ENCODE peak calls at places on chromosomes 16 and 17, in nine cellular contexts. One of them, this sample, is unnamed.

GRCh38 chr16:22672830-22673210 is 141.1 kb upstream of the HS3ST2 start:
- DNase-seq in fibroblast of the aortic adventitia: no peak
- DNase-seq in T-helper 2 cell: no peak
- DNase-seq in ELR: no peak
- DNase-seq in CD4-positive, alpha-beta memory T cell: no peak
- DNase-seq in GM13977: no peak
- DNase-seq in nephron progenitor cell: no peak
- DNase-seq in T-helper 1 cell: no peak
- DNase-seq in effector CD4-positive, alpha-beta T cell: no peak
- DNase-seq in this sample: no peak

GRCh38 chr16:8872967-8873865 is 4.4 kb upstream of the CARHSP1 start:
- DNase-seq in fibroblast of the aortic adventitia: no peak
- DNase-seq in T-helper 2 cell: no peak
- DNase-seq in ELR: no peak
- DNase-seq in CD4-positive, alpha-beta memory T cell: no peak
- DNase-seq in GM13977: no peak
- DNase-seq in nephron progenitor cell: no peak
- DNase-seq in T-helper 1 cell: no peak
- DNase-seq in effector CD4-positive, alpha-beta T cell: no peak
- DNase-seq in this sample: no peak

GRCh38 chr16:11557811-11558210 is 28.9 kb downstream of the LITAF start:
- DNase-seq in fibroblast of the aortic adventitia: no peak
- DNase-seq in T-helper 2 cell: no peak
- DNase-seq in ELR: no peak
- DNase-seq in CD4-positive, alpha-beta memory T cell: no peak
- DNase-seq in GM13977: no peak
- DNase-seq in nephron progenitor cell: no peak
- DNase-seq in T-helper 1 cell: no peak
- DNase-seq in effector CD4-positive, alpha-beta T cell: no peak
- DNase-seq in this sample: no peak

GRCh38 chr17:689556-690247 is 24.9 kb downstream of the VPS53 start:
- DNase-seq in fibroblast of the aortic adventitia: no peak
- DNase-seq in T-helper 2 cell: no peak
- DNase-seq in ELR: no peak
- DNase-seq in CD4-positive, alpha-beta memory T cell: no peak
- DNase-seq in GM13977: no peak
- DNase-seq in nephron progenitor cell: no peak
- DNase-seq in T-helper 1 cell: no peak
- DNase-seq in effector CD4-positive, alpha-beta T cell: no peak
- DNase-seq in this sample: no peak

GRCh38 chr17:27533874-27534815 is 77.9 kb downstream of the KSR1 start:
- DNase-seq in fibroblast of the aortic adventitia: peak; percentile 90
- DNase-seq in T-helper 2 cell: no peak
- DNase-seq in ELR: peak; percentile 88
- DNase-seq in CD4-positive, alpha-beta memory T cell: no peak
- DNase-seq in GM13977: no peak
- DNase-seq in nephron progenitor cell: no peak
- DNase-seq in T-helper 1 cell: no peak
- DNase-seq in effector CD4-positive, alpha-beta T cell: no peak
- DNase-seq in this sample: no peak

GRCh38 chr16:49544828-49545227 is 171.2 kb downstream of the C16orf78 start:
- DNase-seq in fibroblast of the aortic adventitia: no peak
- DNase-seq in T-helper 2 cell: no peak
- DNase-seq in ELR: no peak
- DNase-seq in CD4-positive, alpha-beta memory T cell: no peak
- DNase-seq in GM13977: no peak
- DNase-seq in nephron progenitor cell: no peak
- DNase-seq in T-helper 1 cell: no peak
- DNase-seq in effector CD4-positive, alpha-beta T cell: no peak
- DNase-seq in this sample: no peak

GRCh38 chr17:80790021-80790765 is 201.4 kb upstream of the CHMP6 start:
- DNase-seq in fibroblast of the aortic adventitia: no peak
- DNase-seq in T-helper 2 cell: no peak
- DNase-seq in ELR: peak; percentile 54
- DNase-seq in CD4-positive, alpha-beta memory T cell: peak; percentile 43
- DNase-seq in GM13977: peak; percentile 79
- DNase-seq in nephron progenitor cell: no peak
- DNase-seq in T-helper 1 cell: peak; percentile 65
- DNase-seq in effector CD4-positive, alpha-beta T cell: no peak
- DNase-seq in this sample: peak; percentile 8

GRCh38 chr16:87375426-87376135 is 8.0 kb downstream of the FBXO31 start:
- DNase-seq in fibroblast of the aortic adventitia: peak; percentile 54
- DNase-seq in T-helper 2 cell: no peak
- DNase-seq in ELR: peak; percentile 34
- DNase-seq in CD4-positive, alpha-beta memory T cell: no peak
- DNase-seq in GM13977: no peak
- DNase-seq in nephron progenitor cell: no peak
- DNase-seq in T-helper 1 cell: no peak
- DNase-seq in effector CD4-positive, alpha-beta T cell: no peak
- DNase-seq in this sample: no peak

GRCh38 chr16:20598832-20599469 is 22.8 kb upstream of the ACSM2B start:
- DNase-seq in fibroblast of the aortic adventitia: no peak
- DNase-seq in T-helper 2 cell: no peak
- DNase-seq in ELR: no peak
- DNase-seq in CD4-positive, alpha-beta memory T cell: no peak
- DNase-seq in GM13977: no peak
- DNase-seq in nephron progenitor cell: no peak
- DNase-seq in T-helper 1 cell: no peak
- DNase-seq in effector CD4-positive, alpha-beta T cell: no peak
- DNase-seq in this sample: no peak

GRCh38 chr16:47927330-47927729 is 228.5 kb downstream of the ABCC12 start:
- DNase-seq in fibroblast of the aortic adventitia: no peak
- DNase-seq in T-helper 2 cell: no peak
- DNase-seq in ELR: peak; percentile 67
- DNase-seq in CD4-positive, alpha-beta memory T cell: no peak
- DNase-seq in GM13977: no peak
- DNase-seq in nephron progenitor cell: no peak
- DNase-seq in T-helper 1 cell: no peak
- DNase-seq in effector CD4-positive, alpha-beta T cell: no peak
- DNase-seq in this sample: no peak

GRCh38 chr16:67006930-67007658 is 18.7 kb downstream of the CES4A start:
- DNase-seq in fibroblast of the aortic adventitia: no peak
- DNase-seq in T-helper 2 cell: no peak
- DNase-seq in ELR: peak; percentile 58
- DNase-seq in CD4-positive, alpha-beta memory T cell: no peak
- DNase-seq in GM13977: no peak
- DNase-seq in nephron progenitor cell: no peak
- DNase-seq in T-helper 1 cell: no peak
- DNase-seq in effector CD4-positive, alpha-beta T cell: no peak
- DNase-seq in this sample: no peak

GRCh38 chr16:19842758-19843157 is 41.9 kb downstream of the GPRC5B start:
- DNase-seq in fibroblast of the aortic adventitia: no peak
- DNase-seq in T-helper 2 cell: no peak
- DNase-seq in ELR: no peak
- DNase-seq in CD4-positive, alpha-beta memory T cell: no peak
- DNase-seq in GM13977: no peak
- DNase-seq in nephron progenitor cell: no peak
- DNase-seq in T-helper 1 cell: no peak
- DNase-seq in effector CD4-positive, alpha-beta T cell: no peak
- DNase-seq in this sample: no peak

GRCh38 chr16:4345439-4346204 is 5.5 kb downstream of the PAM16 start:
- DNase-seq in fibroblast of the aortic adventitia: no peak
- DNase-seq in T-helper 2 cell: no peak
- DNase-seq in ELR: no peak
- DNase-seq in CD4-positive, alpha-beta memory T cell: no peak
- DNase-seq in GM13977: no peak
- DNase-seq in nephron progenitor cell: no peak
- DNase-seq in T-helper 1 cell: no peak
- DNase-seq in effector CD4-positive, alpha-beta T cell: no peak
- DNase-seq in this sample: no peak

GRCh38 chr16:89346869-89347268 is 129.4 kb downstream of the ZNF778 start:
- DNase-seq in fibroblast of the aortic adventitia: no peak
- DNase-seq in T-helper 2 cell: no peak
- DNase-seq in ELR: no peak
- DNase-seq in CD4-positive, alpha-beta memory T cell: no peak
- DNase-seq in GM13977: no peak
- DNase-seq in nephron progenitor cell: no peak
- DNase-seq in T-helper 1 cell: no peak
- DNase-seq in effector CD4-positive, alpha-beta T cell: no peak
- DNase-seq in this sample: no peak

GRCh38 chr17:9148908-9149536 is 127.7 kb downstream of the NTN1 start:
- DNase-seq in fibroblast of the aortic adventitia: no peak
- DNase-seq in T-helper 2 cell: no peak
- DNase-seq in ELR: no peak
- DNase-seq in CD4-positive, alpha-beta memory T cell: no peak
- DNase-seq in GM13977: no peak
- DNase-seq in nephron progenitor cell: no peak
- DNase-seq in T-helper 1 cell: no peak
- DNase-seq in effector CD4-positive, alpha-beta T cell: no peak
- DNase-seq in this sample: no peak

GRCh38 chr17:29012535-29012934 is 6.7 kb upstream of the SEZ6 start:
- DNase-seq in fibroblast of the aortic adventitia: no peak
- DNase-seq in T-helper 2 cell: no peak
- DNase-seq in ELR: no peak
- DNase-seq in CD4-positive, alpha-beta memory T cell: no peak
- DNase-seq in GM13977: no peak
- DNase-seq in nephron progenitor cell: no peak
- DNase-seq in T-helper 1 cell: no peak
- DNase-seq in effector CD4-positive, alpha-beta T cell: no peak
- DNase-seq in this sample: no peak

GRCh38 chr17:76527430-76528111 is 9.9 kb downstream of the CYGB start:
- DNase-seq in fibroblast of the aortic adventitia: peak; percentile 73
- DNase-seq in T-helper 2 cell: peak; percentile 39
- DNase-seq in ELR: peak; percentile 92
- DNase-seq in CD4-positive, alpha-beta memory T cell: peak; percentile 57
- DNase-seq in GM13977: peak; percentile 60
- DNase-seq in nephron progenitor cell: peak; percentile 62
- DNase-seq in T-helper 1 cell: no peak
- DNase-seq in effector CD4-positive, alpha-beta T cell: peak; percentile 30
- DNase-seq in this sample: peak; percentile 44

GRCh38 chr17:80855968-80856862 is 135.4 kb upstream of the CHMP6 start:
- DNase-seq in fibroblast of the aortic adventitia: peak; percentile 98
- DNase-seq in T-helper 2 cell: no peak
- DNase-seq in ELR: peak; percentile 100
- DNase-seq in CD4-positive, alpha-beta memory T cell: peak; percentile 63
- DNase-seq in GM13977: peak; percentile 90
- DNase-seq in nephron progenitor cell: no peak
- DNase-seq in T-helper 1 cell: peak; percentile 98
- DNase-seq in effector CD4-positive, alpha-beta T cell: peak; percentile 51
- DNase-seq in this sample: peak; percentile 23

GRCh38 chr16:7332611-7333010 is at the start of gene RBFOX1:
- DNase-seq in fibroblast of the aortic adventitia: no peak
- DNase-seq in T-helper 2 cell: no peak
- DNase-seq in ELR: no peak
- DNase-seq in CD4-positive, alpha-beta memory T cell: no peak
- DNase-seq in GM13977: no peak
- DNase-seq in nephron progenitor cell: no peak
- DNase-seq in T-helper 1 cell: no peak
- DNase-seq in effector CD4-positive, alpha-beta T cell: no peak
- DNase-seq in this sample: no peak

GRCh38 chr16:49276646-49277385 is 4.8 kb downstream of the CBLN1 start:
- DNase-seq in fibroblast of the aortic adventitia: no peak
- DNase-seq in T-helper 2 cell: no peak
- DNase-seq in ELR: no peak
- DNase-seq in CD4-positive, alpha-beta memory T cell: no peak
- DNase-seq in GM13977: no peak
- DNase-seq in nephron progenitor cell: peak; percentile 23
- DNase-seq in T-helper 1 cell: no peak
- DNase-seq in effector CD4-positive, alpha-beta T cell: no peak
- DNase-seq in this sample: no peak

GRCh38 chr17:75087558-75088453 is at the start of gene SLC16A5:
- DNase-seq in fibroblast of the aortic adventitia: peak; percentile 41
- DNase-seq in T-helper 2 cell: peak; percentile 22
- DNase-seq in ELR: peak; percentile 95
- DNase-seq in CD4-positive, alpha-beta memory T cell: peak; percentile 45
- DNase-seq in GM13977: peak; percentile 66
- DNase-seq in nephron progenitor cell: peak; percentile 93
- DNase-seq in T-helper 1 cell: peak; percentile 51
- DNase-seq in effector CD4-positive, alpha-beta T cell: peak; percentile 27
- DNase-seq in this sample: no peak

GRCh38 chr17:31371511-31372097 is 19.9 kb upstream of the RAB11FIP4 start:
- DNase-seq in fibroblast of the aortic adventitia: peak; percentile 67
- DNase-seq in T-helper 2 cell: no peak
- DNase-seq in ELR: peak; percentile 81
- DNase-seq in CD4-positive, alpha-beta memory T cell: no peak
- DNase-seq in GM13977: no peak
- DNase-seq in nephron progenitor cell: no peak
- DNase-seq in T-helper 1 cell: no peak
- DNase-seq in effector CD4-positive, alpha-beta T cell: no peak
- DNase-seq in this sample: no peak

GRCh38 chr16:85586360-85587145 is 26.6 kb upstream of the GSE1 start:
- DNase-seq in fibroblast of the aortic adventitia: peak; percentile 33
- DNase-seq in T-helper 2 cell: no peak
- DNase-seq in ELR: no peak
- DNase-seq in CD4-positive, alpha-beta memory T cell: no peak
- DNase-seq in GM13977: no peak
- DNase-seq in nephron progenitor cell: peak; percentile 70
- DNase-seq in T-helper 1 cell: no peak
- DNase-seq in effector CD4-positive, alpha-beta T cell: no peak
- DNase-seq in this sample: no peak

GRCh38 chr17:43570518-43570928 is 24.4 kb upstream of the ETV4 start:
- DNase-seq in fibroblast of the aortic adventitia: no peak
- DNase-seq in T-helper 2 cell: no peak
- DNase-seq in ELR: peak; percentile 95
- DNase-seq in CD4-positive, alpha-beta memory T cell: no peak
- DNase-seq in GM13977: no peak
- DNase-seq in nephron progenitor cell: no peak
- DNase-seq in T-helper 1 cell: no peak
- DNase-seq in effector CD4-positive, alpha-beta T cell: no peak
- DNase-seq in this sample: no peak

This sample was measured in effector memory CD8-positive, alpha-beta T cell.